ENCODE peak calls at places on chromosomes 11 and 22, in four cellular contexts. One of them, this sample, is unnamed.

GRCh38 chr11:30987819-30988218 is 381.7 kb downstream of the DCDC1 start:
- DNase-seq in cardiac fibroblast: no peak
- DNase-seq in K562: no peak
- DNase-seq in adrenal gland: peak
- DNase-seq in this sample: no peak

GRCh38 chr22:25091449-25091848 is 108.2 kb upstream of the CRYBB3 start:
- DNase-seq in cardiac fibroblast: no peak
- DNase-seq in K562: no peak
- DNase-seq in adrenal gland: no peak
- DNase-seq in this sample: no peak

GRCh38 chr11:125514336-125515101 is 18.5 kb upstream of the FEZ1 start:
- DNase-seq in cardiac fibroblast: peak
- DNase-seq in K562: no peak
- DNase-seq in adrenal gland: no peak
- DNase-seq in this sample: no peak

GRCh38 chr11:35190804-35191348 is 51.9 kb downstream of the CD44 start:
- DNase-seq in cardiac fibroblast: no peak
- DNase-seq in K562: no peak
- DNase-seq in adrenal gland: no peak
- DNase-seq in this sample: no peak

GRCh38 chr11:119149371-119150275 is 771 bp downstream of the ABCG4 start:
- DNase-seq in cardiac fibroblast: no peak
- DNase-seq in K562: no peak
- DNase-seq in adrenal gland: no peak
- DNase-seq in this sample: peak

GRCh38 chr11:77196961-77197360 is 68.9 kb downstream of the MYO7A start:
- DNase-seq in cardiac fibroblast: no peak
- DNase-seq in K562: no peak
- DNase-seq in adrenal gland: peak
- DNase-seq in this sample: no peak

GRCh38 chr11:95531116-95531515 is 258.5 kb downstream of the FAM76B start:
- DNase-seq in cardiac fibroblast: no peak
- DNase-seq in K562: no peak
- DNase-seq in adrenal gland: no peak
- DNase-seq in this sample: no peak

GRCh38 chr22:46652081-46652929 is 32.1 kb downstream of the GRAMD4 start:
- DNase-seq in cardiac fibroblast: peak
- DNase-seq in K562: peak
- DNase-seq in adrenal gland: peak
- DNase-seq in this sample: peak

GRCh38 chr11:119702261-119702591 is 26.8 kb downstream of the NECTIN1 start:
- DNase-seq in cardiac fibroblast: no peak
- DNase-seq in K562: no peak
- DNase-seq in adrenal gland: no peak
- DNase-seq in this sample: no peak

GRCh38 chr11:35911616-35912165 is 32.2 kb upstream of the LDLRAD3 start:
- DNase-seq in cardiac fibroblast: peak
- DNase-seq in K562: no peak
- DNase-seq in adrenal gland: no peak
- DNase-seq in this sample: no peak

GRCh38 chr22:41094036-41094435 is 1.6 kb downstream of the EP300 start:
- DNase-seq in cardiac fibroblast: peak
- DNase-seq in K562: no peak
- DNase-seq in adrenal gland: no peak
- DNase-seq in this sample: no peak

GRCh38 chr11:131749100-131749499 is 378.7 kb downstream of the NTM start:
- DNase-seq in cardiac fibroblast: peak
- DNase-seq in K562: no peak
- DNase-seq in adrenal gland: no peak
- DNase-seq in this sample: no peak

GRCh38 chr22:50459016-50459415 is 15.8 kb downstream of the SBF1 start:
- DNase-seq in cardiac fibroblast: no peak
- DNase-seq in K562: no peak
- DNase-seq in adrenal gland: no peak
- DNase-seq in this sample: no peak
- TF ChIP-seq CTCF in cardiac fibroblast: no peak
- TF ChIP-seq CTCF in K562: no peak
- TF ChIP-seq CTCF in adrenal gland: no peak
- TF ChIP-seq CTCF in this sample: no peak

GRCh38 chr22:20507253-20508066 is at the start of gene MED15:
- DNase-seq in cardiac fibroblast: peak
- DNase-seq in K562: peak
- DNase-seq in adrenal gland: peak
- DNase-seq in this sample: peak
- TF ChIP-seq CTCF in cardiac fibroblast: no peak
- TF ChIP-seq CTCF in K562: no peak
- TF ChIP-seq CTCF in adrenal gland: no peak
- TF ChIP-seq CTCF in this sample: no peak

GRCh38 chr11:73907191-73907590 is 30.4 kb downstream of the PAAF1 start:
- DNase-seq in cardiac fibroblast: peak
- DNase-seq in K562: peak
- DNase-seq in adrenal gland: peak
- DNase-seq in this sample: no peak
- TF ChIP-seq CTCF in cardiac fibroblast: peak
- TF ChIP-seq CTCF in K562: peak
- TF ChIP-seq CTCF in adrenal gland: peak
- TF ChIP-seq CTCF in this sample: no peak

DNA sequence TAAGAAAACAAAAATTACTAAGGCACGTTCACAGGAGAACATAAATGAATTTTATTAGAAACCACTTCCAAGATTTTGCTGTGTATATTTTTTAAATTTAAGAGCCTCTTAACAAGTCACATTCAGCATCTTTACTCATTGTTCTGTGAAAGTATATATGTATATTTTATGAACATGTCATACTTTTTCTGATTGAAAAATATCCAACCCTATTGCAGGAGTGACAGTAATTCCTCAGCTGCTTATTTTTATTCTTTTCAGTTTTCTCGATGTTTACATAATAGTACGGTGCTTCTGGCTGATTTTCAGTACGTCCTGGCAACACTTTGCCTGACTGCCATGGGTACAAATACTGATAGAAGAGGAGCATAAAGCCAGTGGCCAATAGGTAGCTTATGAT is 41.8 kb downstream of the XKR3 start:
- DNase-seq in cardiac fibroblast: no peak
- DNase-seq in K562: no peak
- DNase-seq in adrenal gland: no peak
- DNase-seq in this sample: no peak
- TF ChIP-seq CTCF in cardiac fibroblast: no peak
- TF ChIP-seq CTCF in K562: no peak
- TF ChIP-seq CTCF in adrenal gland: no peak
- TF ChIP-seq CTCF in this sample: no peak

GRCh38 chr11:65060913-65061408 is 2.6 kb upstream of the NAALADL1 start:
- DNase-seq in cardiac fibroblast: peak
- DNase-seq in K562: no peak
- DNase-seq in adrenal gland: no peak
- DNase-seq in this sample: no peak
- TF ChIP-seq CTCF in cardiac fibroblast: peak
- TF ChIP-seq CTCF in K562: peak
- TF ChIP-seq CTCF in adrenal gland: no peak
- TF ChIP-seq CTCF in this sample: peak

DNA sequence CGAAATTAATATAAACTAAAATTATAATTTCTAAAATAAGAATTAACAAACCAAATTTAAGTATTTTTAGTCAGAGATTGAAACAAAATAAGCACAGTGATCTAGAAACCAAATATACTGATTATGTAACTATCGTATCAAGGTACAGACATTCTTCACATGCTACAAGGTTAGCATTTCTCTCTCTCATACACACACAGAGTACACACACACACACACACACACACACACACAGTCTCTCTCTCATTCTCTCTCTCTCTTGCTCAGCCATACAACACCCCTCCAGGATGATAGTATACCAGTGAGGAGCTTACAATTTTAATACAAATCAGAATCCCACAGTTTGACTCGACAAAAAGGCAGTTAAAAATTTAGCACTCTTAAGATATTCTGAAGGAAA is 66.0 kb downstream of the RDX start:
- DNase-seq in cardiac fibroblast: no peak
- DNase-seq in K562: no peak
- DNase-seq in adrenal gland: no peak
- DNase-seq in this sample: no peak
- TF ChIP-seq CTCF in cardiac fibroblast: no peak
- TF ChIP-seq CTCF in K562: no peak
- TF ChIP-seq CTCF in adrenal gland: no peak
- TF ChIP-seq CTCF in this sample: no peak

This sample was measured in nephron progenitor cell.